ENCODE peak calls at places on chromosome 14, in six cellular contexts. L, V, J, F, M and W are unnamed samples.

GRCh38 chr14:99215277-99215676 is 56.7 kb downstream of the BCL11B start:
- DNase-seq in L (no peak), V (peak; percentile 47), J (no peak), F (no peak), M (no peak), W (no peak)

GRCh38 chr14:72010474-72010873 is 78.2 kb downstream of the RGS6 start:
- DNase-seq in L (no peak), V (no peak), J (no peak), F (no peak), M (no peak), W (no peak)

GRCh38 chr14:105485720-105486332 is 860 bp upstream of the CRIP1 start:
- DNase-seq in L (peak; percentile 34), V (no peak), J (peak; percentile 22), F (no peak), M (peak; percentile 76), W (no peak)

GRCh38 chr14:50961606-50962259 is 17.4 kb upstream of the PYGL start:
- DNase-seq in L (peak; percentile 51), V (peak; percentile 91), J (peak; percentile 84), F (no peak), M (no peak), W (no peak)

GRCh38 chr14:24297190-24297964 is 2.2 kb downstream of the DHRS1 start:
- DNase-seq in L (peak; percentile 49), V (no peak), J (peak; percentile 65), F (no peak), M (no peak), W (no peak)

GRCh38 chr14:93017341-93017797 is 94.4 kb downstream of the CHGA start:
- DNase-seq in L (no peak), V (no peak), J (no peak), F (no peak), M (no peak), W (no peak)

GRCh38 chr14:99735189-99736135 is 51.4 kb downstream of the CYP46A1 start:
- DNase-seq in L (no peak), V (no peak), J (no peak), F (no peak), M (no peak), W (no peak)

GRCh38 chr14:44029933-44030332 is 477.1 kb downstream of the FSCB start:
- DNase-seq in L (no peak), V (peak; percentile 5), J (no peak), F (no peak), M (no peak), W (no peak)

GRCh38 chr14:98210045-98210678 is 1061.8 kb downstream of the BCL11B start:
- DNase-seq in L (no peak), V (no peak), J (no peak), F (no peak), M (no peak), W (no peak)

GRCh38 chr14:64992328-64992885 is 5.7 kb downstream of the FNTB start:
- DNase-seq in L (no peak), V (no peak), J (no peak), F (no peak), M (no peak), W (no peak)

GRCh38 chr14:33363687-33364086 is 425.0 kb downstream of the NPAS3 start:
- DNase-seq in L (no peak), V (peak; percentile 88), J (no peak), F (no peak), M (no peak), W (no peak)

GRCh38 chr14:103348154-103348553 is 14.1 kb downstream of the EIF5 start:
- DNase-seq in L (no peak), V (peak; percentile 86), J (no peak), F (no peak), M (no peak), W (no peak)

GRCh38 chr14:75837151-75837787 is 144.5 kb downstream of the TGFB3 start:
- DNase-seq in L (no peak), V (peak; percentile 84), J (no peak), F (no peak), M (no peak), W (no peak)

GRCh38 chr14:60647081-60647836 is 2.0 kb downstream of the SIX1 start:
- DNase-seq in L (no peak), V (peak; percentile 78), J (no peak), F (no peak), M (peak; percentile 64), W (no peak)

GRCh38 chr14:71620401-71620800 is 311.8 kb upstream of the RGS6 start:
- DNase-seq in L (no peak), V (peak; percentile 88), J (peak; percentile 56), F (no peak), M (no peak), W (no peak)

GRCh38 chr14:21332950-21333349 is 50.9 kb downstream of the SUPT16H start:
- DNase-seq in L (no peak), V (no peak), J (no peak), F (no peak), M (no peak), W (no peak)

GRCh38 chr14:70782361-70782760 is 27.0 kb downstream of the MAP3K9 start:
- DNase-seq in L (no peak), V (peak; percentile 83), J (peak; percentile 33), F (no peak), M (no peak), W (no peak)

GRCh38 chr14:25108959-25109358 is 59.0 kb upstream of the STXBP6 start:
- DNase-seq in L (no peak), V (no peak), J (no peak), F (no peak), M (no peak), W (no peak)

GRCh38 chr14:67766035-67766680 is 50.2 kb downstream of the ZFYVE26 start:
- DNase-seq in L (no peak), V (no peak), J (no peak), F (no peak), M (no peak), W (no peak)

GRCh38 chr14:22598099-22598895 is at the start of gene ABHD4:
- DNase-seq in L (no peak), V (peak; percentile 71), J (peak; percentile 60), F (peak; percentile 61), M (peak; percentile 85), W (no peak)